ENCODE peak calls at places on chromosomes 7 and 10, in five cellular contexts. K is cardiac muscle cell, T is thyroid gland, E is NCI-H774, X is ecto neural progenitor cell. B is an unnamed sample.

GRCh38 chr7:139696547-139696946 is 81.3 kb downstream of the HIPK2 start:
- DNase-seq in K (no peak), T (no peak), E (no peak), X (no peak), B (no peak)

GRCh38 chr10:99084161-99084560 is 151.5 kb downstream of the HPSE2 start:
- DNase-seq in K (no peak), T (no peak), E (no peak), X (no peak), B (no peak)

GRCh38 chr10:110382695-110383094 is 78.0 kb upstream of the SMNDC1 start:
- DNase-seq in K (no peak), T (no peak), E (no peak), X (no peak), B (no peak)

GRCh38 chr7:139762886-139763285 is 14.9 kb downstream of the HIPK2 start:
- DNase-seq in K (peak), T (no peak), E (no peak), X (no peak), B (no peak)

GRCh38 chr7:127566242-127566641 is 19.2 kb downstream of the GCC1 start:
- DNase-seq in K (no peak), T (no peak), E (no peak), X (no peak), B (no peak)

GRCh38 chr10:120162471-120162870 is 269.9 kb downstream of the SEC23IP start:
- DNase-seq in K (no peak), T (no peak), E (no peak), X (no peak), B (no peak)

GRCh38 chr7:96701258-96701657 is 8.4 kb downstream of the SEM1 start:
- DNase-seq in K (no peak), T (no peak), E (no peak), X (no peak), B (no peak)

GRCh38 chr7:29237483-29237882 is 42.9 kb downstream of the CHN2 start:
- DNase-seq in K (peak), T (no peak), E (no peak), X (no peak), B (no peak)

GRCh38 chr7:142556745-142557144 is 192.5 kb upstream of the PRSS1 start:
- DNase-seq in K (peak), T (peak), E (no peak), X (no peak), B (no peak)

B was measured in glutamatergic neuron.